ENCODE peak calls at places on chromosomes 13 and 19, in ten cellular contexts. N is SK-N-SH; Y is CD4-positive, CD25-positive, alpha-beta regulatory T cell; S is endothelial cell of umbilical vein; R is effector memory CD4-positive, alpha-beta T cell; E is GM23338; D is psoas muscle; Q is PC-3; B is MM.1S; O is aorta. G is an unnamed sample.

GRCh38 chr13:23504188-23504587 is 66.0 kb upstream of the TNFRSF19 start:
- DNase-seq in N (peak; percentile 51), Y (no peak), S (no peak), R (no peak), E (no peak), D (no peak), Q (peak; percentile 85), B (no peak), O (no peak), G (no peak)

GRCh38 chr13:90594694-90595093 is 752.8 kb upstream of the MIR17HG start:
- DNase-seq in N (no peak), Y (no peak), S (no peak), R (no peak), E (no peak), D (no peak), Q (peak; percentile 62), B (no peak), O (no peak), G (no peak)

GRCh38 chr13:60351326-60351725 is 45.7 kb upstream of the TDRD3 start:
- DNase-seq in N (peak; percentile 6), Y (no peak), S (peak; percentile 7), R (no peak), E (no peak), D (no peak), Q (peak; percentile 40), B (no peak), O (no peak), G (no peak)

GRCh38 chr13:108463365-108463764 is 166.0 kb upstream of the MYO16 start:
- DNase-seq in N (no peak), Y (peak; percentile 68), S (peak; percentile 1), R (no peak), E (no peak), D (no peak), Q (peak; percentile 61), B (no peak), O (no peak), G (no peak)

GRCh38 chr13:21895769-21896168 is 224.9 kb downstream of the FGF9 start:
- DNase-seq in N (no peak), Y (no peak), S (no peak), R (no peak), E (no peak), D (no peak), Q (no peak), B (no peak), O (no peak), G (no peak)

GRCh38 chr13:37175996-37176395 is 70.5 kb upstream of the CSNK1A1L start:
- DNase-seq in N (no peak), Y (no peak), S (peak; percentile 89), R (no peak), E (no peak), D (no peak), Q (no peak), B (no peak), O (no peak), G (no peak)

GRCh38 chr19:4362871-4363545 is 19.6 kb downstream of the MPND start:
- DNase-seq in N (no peak), Y (no peak), S (no peak), R (no peak), E (peak; percentile 59), D (no peak), Q (peak; percentile 34), B (no peak), O (no peak), G (peak; percentile 42)

GRCh38 chr19:37928527-37929286 is 21.7 kb downstream of the SIPA1L3 start:
- DNase-seq in N (no peak), Y (no peak), S (no peak), R (no peak), E (peak; percentile 67), D (no peak), Q (no peak), B (no peak), O (no peak), G (no peak)

GRCh38 chr13:75362026-75362425 is 119.9 kb downstream of the TBC1D4 start:
- DNase-seq in N (no peak), Y (no peak), S (no peak), R (no peak), E (no peak), D (no peak), Q (no peak), B (no peak), O (no peak), G (no peak)

GRCh38 chr19:49677232-49677881 is at the start of gene PRMT1:
- DNase-seq in N (peak; percentile 78), Y (peak; percentile 73), S (no peak), R (peak; percentile 47), E (peak; percentile 67), D (peak; percentile 59), Q (peak; percentile 47), B (peak; percentile 44), O (peak; percentile 85), G (no peak)

GRCh38 chr19:5520501-5520900 is 47.3 kb downstream of the TINCR start:
- DNase-seq in N (no peak), Y (no peak), S (no peak), R (no peak), E (no peak), D (no peak), Q (no peak), B (no peak), O (no peak), G (no peak)

GRCh38 chr19:3443840-3444694 is 36.3 kb downstream of the SMIM24 start:
- DNase-seq in N (peak; percentile 76), Y (no peak), S (peak; percentile 70), R (no peak), E (peak; percentile 80), D (no peak), Q (no peak), B (no peak), O (peak; percentile 81), G (peak; percentile 91)

GRCh38 chr13:110593430-110594130 is 21.8 kb upstream of the NAXD start:
- DNase-seq in N (peak; percentile 80), Y (peak; percentile 25), S (peak; percentile 63), R (no peak), E (peak; percentile 76), D (no peak), Q (peak; percentile 72), B (peak; percentile 69), O (no peak), G (peak; percentile 65)

GRCh38 chr19:30227071-30227621 is 145.0 kb upstream of the ZNF536 start:
- DNase-seq in N (no peak), Y (no peak), S (peak; percentile 1), R (no peak), E (peak; percentile 63), D (no peak), Q (no peak), B (no peak), O (no peak), G (peak; percentile 67)

GRCh38 chr13:36918246-36919060 is 1.6 kb downstream of the SMAD9 start:
- DNase-seq in N (peak; percentile 25), Y (no peak), S (peak; percentile 60), R (no peak), E (peak; percentile 15), D (no peak), Q (no peak), B (no peak), O (no peak), G (peak; percentile 69)

DNA sequence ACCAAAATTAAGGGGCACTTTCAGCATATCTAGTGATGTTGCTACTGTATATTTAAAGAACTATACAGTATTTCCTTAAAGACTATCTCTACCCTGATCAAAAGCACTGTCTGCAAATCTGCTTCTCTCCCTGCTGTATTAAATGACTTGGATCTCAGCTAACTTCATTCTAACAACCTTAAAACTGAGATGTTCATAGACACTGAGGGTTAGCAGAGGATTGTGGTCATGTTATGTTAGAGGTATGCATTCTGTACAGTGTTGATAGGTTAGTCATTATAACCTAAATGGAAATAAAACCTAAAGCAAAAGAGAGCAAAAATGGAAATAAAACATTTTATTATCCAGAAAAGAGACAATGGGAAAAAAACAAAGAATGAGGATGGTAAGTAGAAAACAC is 9.9 kb downstream of the GPR183 start:
- DNase-seq in N (no peak), Y (no peak), S (no peak), R (no peak), E (no peak), D (no peak), Q (no peak), B (no peak), O (no peak), G (no peak)
- H3K4me1 ChIP-seq in N (peaks cover 5% of the 10 kb centered on the region), Y (peaks cover 84% of the 10 kb centered on the region), S (no peaks in the 10 kb centered on the region), R (peaks cover 68% of the 10 kb centered on the region), E (no peaks in the 10 kb centered on the region), D (no peaks in the 10 kb centered on the region), Q (no peaks in the 10 kb centered on the region), B (no peaks in the 10 kb centered on the region), O (no peaks in the 10 kb centered on the region), G (no peaks in the 10 kb centered on the region)

DNA sequence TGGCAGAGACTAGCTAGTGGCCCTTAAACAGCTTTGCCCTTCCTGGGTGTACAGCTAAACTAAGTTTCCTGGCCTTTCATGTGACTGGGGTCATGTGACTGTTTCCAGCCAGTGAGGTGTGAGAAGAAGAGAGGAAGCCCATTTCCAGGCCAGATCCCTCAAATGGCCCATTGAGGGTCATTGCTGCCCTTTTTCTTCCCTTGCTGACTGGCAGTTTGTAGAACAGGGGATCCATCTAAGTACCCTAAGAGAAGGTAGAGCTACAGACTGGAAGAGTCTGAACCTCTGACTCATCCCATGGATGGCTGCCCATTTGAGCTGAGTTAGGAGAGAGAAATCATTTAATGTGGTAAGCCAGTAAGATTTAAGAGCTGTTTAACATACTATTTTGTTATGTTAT is 2.8 kb downstream of the SWSAP1 start:
- DNase-seq in N (no peak), Y (no peak), S (peak; percentile 50), R (no peak), E (peak; percentile 27), D (no peak), Q (peak; percentile 96), B (no peak), O (no peak), G (no peak)
- H3K4me1 ChIP-seq in N (peaks cover 16% of the 10 kb centered on the region), Y (peaks cover 62% of the 10 kb centered on the region), S (peaks cover 44% of the 10 kb centered on the region), R (peaks cover 31% of the 10 kb centered on the region), E (peaks cover 14% of the 10 kb centered on the region), D (peaks cover 46% of the 10 kb centered on the region), Q (peaks cover 64% of the 10 kb centered on the region), B (peaks cover 26% of the 10 kb centered on the region), O (peaks cover 4% of the 10 kb centered on the region), G (peaks cover 6% of the 10 kb centered on the region)

DNA sequence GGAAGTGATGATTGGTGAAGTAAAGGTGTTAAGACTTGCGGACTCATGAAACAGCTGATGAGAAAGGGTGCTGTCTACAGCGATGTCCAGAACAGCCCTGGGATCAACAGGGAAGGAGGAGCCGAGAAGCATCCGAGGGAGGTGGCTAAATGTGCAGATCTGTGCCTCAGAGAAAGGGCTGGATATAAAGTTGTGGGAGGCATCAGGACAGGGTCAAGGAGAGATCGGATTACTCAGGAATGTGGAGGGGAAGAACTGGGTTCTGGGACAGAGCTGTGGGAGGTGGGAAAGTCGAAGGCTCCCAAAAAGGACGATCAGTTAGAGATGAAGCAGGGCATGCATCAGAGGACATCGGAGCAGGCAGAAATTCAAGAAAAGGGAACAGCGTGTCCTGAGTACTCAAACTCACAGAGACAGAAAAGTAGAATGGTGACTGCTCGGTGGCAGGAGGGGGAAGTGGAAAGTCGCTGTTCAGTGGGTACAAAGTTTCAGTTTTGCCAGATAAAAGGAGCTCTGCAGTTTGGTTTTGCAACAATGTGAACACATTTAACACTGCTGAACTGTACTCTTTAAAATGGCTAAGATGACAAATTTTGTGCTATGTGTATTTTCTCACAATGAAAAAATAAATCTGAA is 1.9 kb downstream of the SIGLEC14 start:
- DNase-seq in N (no peak), Y (no peak), S (no peak), R (no peak), E (peak; percentile 43), D (no peak), Q (no peak), B (no peak), O (no peak), G (no peak)
- H3K4me1 ChIP-seq in N (no peaks in the 10 kb centered on the region), Y (no peaks in the 10 kb centered on the region), S (no peaks in the 10 kb centered on the region), R (no peaks in the 10 kb centered on the region), E (no peaks in the 10 kb centered on the region), D (no peaks in the 10 kb centered on the region), Q (no peaks in the 10 kb centered on the region), B (no peaks in the 10 kb centered on the region), O (no peaks in the 10 kb centered on the region), G (no peaks in the 10 kb centered on the region)

GRCh38 chr19:11094520-11094894 is 5.2 kb downstream of the LDLR start:
- DNase-seq in N (no peak), Y (no peak), S (no peak), R (no peak), E (no peak), D (no peak), Q (no peak), B (no peak), O (no peak), G (no peak)
- H3K4me1 ChIP-seq in N (peaks cover 28% of the 10 kb centered on the region), Y (peaks cover 57% of the 10 kb centered on the region), S (peaks cover 61% of the 10 kb centered on the region), R (peaks cover 56% of the 10 kb centered on the region), E (peaks cover 41% of the 10 kb centered on the region), D (peaks cover 9% of the 10 kb centered on the region), Q (peaks cover 41% of the 10 kb centered on the region), B (peaks cover 41% of the 10 kb centered on the region), O (no peaks in the 10 kb centered on the region), G (peaks cover 19% of the 10 kb centered on the region)